ENCODE peak calls at places on chromosomes 11 and 22, in four cellular contexts. A, Y, I and V are unnamed samples.

GRCh38 chr22:20983081-20983745 is 1.1 kb downstream of the LZTR1 start:
- DNase-seq in A (no peak), I (no peak), Y (no peak), V (no peak)

GRCh38 chr11:69879734-69880005 is 60.5 kb upstream of the FGF3 start:
- DNase-seq in I (no peak), A (no peak), Y (no peak), V (no peak)

GRCh38 chr11:63459586-63459985 is 31.4 kb downstream of the PLAAT5 start:
- DNase-seq in A (peak; percentile 27), I (no peak), Y (peak; percentile 71), V (no peak)

GRCh38 chr11:70063555-70063954 is 14.6 kb upstream of the ANO1 start:
- DNase-seq in A (no peak), Y (no peak), I (no peak), V (no peak)

GRCh38 chr11:62400760-62401159 is 18.1 kb upstream of the SCGB1A1 start:
- DNase-seq in A (peak; percentile 97), I (no peak), Y (peak; percentile 59), V (peak; percentile 95)

GRCh38 chr22:17159504-17159951 is 451 bp upstream of the HDHD5 start:
- DNase-seq in A (peak; percentile 34), Y (peak; percentile 37), I (no peak), V (no peak)

GRCh38 chr22:21791635-21792625 is 56.3 kb upstream of the YPEL1 start:
- DNase-seq in A (peak; percentile 80), Y (no peak), I (peak; percentile 42), V (peak; percentile 12)

GRCh38 chr11:1748467-1749019 is 1.9 kb downstream of the IFITM10 start:
- DNase-seq in Y (no peak), I (no peak), A (no peak), V (no peak)

GRCh38 chr22:49310354-49310753 is 517.3 kb downstream of the BRD1 start:
- DNase-seq in Y (no peak), I (no peak), A (no peak), V (no peak)

GRCh38 chr22:32987081-32987631 is 71.0 kb downstream of the SYN3 start:
- DNase-seq in A (no peak), Y (no peak), I (no peak), V (peak; percentile 7)

GRCh38 chr11:76173663-76174062 is 32.6 kb downstream of the WNT11 start:
- DNase-seq in A (no peak), Y (no peak), I (no peak), V (peak; percentile 13)

GRCh38 chr22:44870021-44870420 is 117.6 kb downstream of the ARHGAP8 start:
- DNase-seq in I (no peak), A (no peak), Y (peak; percentile 2), V (peak; percentile 8)

GRCh38 chr11:23233075-23233474 is 372.8 kb upstream of the CCDC179 start:
- DNase-seq in A (peak; percentile 52), I (no peak), Y (peak; percentile 74), V (no peak)

GRCh38 chr22:46693634-46694422 is 44.2 kb downstream of the CERK start:
- DNase-seq in A (no peak), I (no peak), Y (no peak), V (no peak)

GRCh38 chr11:111372538-111372937 is 6.5 kb downstream of the POU2AF1 start:
- DNase-seq in A (no peak), Y (no peak), I (no peak), V (no peak)